ENCODE peak calls at places on chromosome 4, in eight cellular contexts. I, T, E, B, H, N, A and Z are unnamed samples. For H3K27me3, the result is how much of the 10 kb centered on the place peaks cover.

GRCh38 chr4:47597696-47598095 is 112.6 kb downstream of the ATP10D start:
- DNase-seq in I (no peak), T (no peak), E (no peak), B (no peak), H (no peak), N (no peak), A (no peak), Z (no peak)

GRCh38 chr4:5940470-5941203 is 47.8 kb upstream of the CRMP1 start:
- DNase-seq in I (no peak), T (no peak), E (peak), B (peak), H (no peak), N (no peak), A (no peak), Z (no peak)

GRCh38 chr4:112234952-112235609 is 3.5 kb downstream of the AP1AR start:
- DNase-seq in I (peak), T (peak), E (peak), B (peak), H (peak), N (peak), A (peak), Z (no peak)

GRCh38 chr4:150387983-150388382 is 194.0 kb upstream of the MAB21L2 start:
- DNase-seq in I (no peak), T (no peak), E (no peak), B (no peak), H (no peak), N (no peak), A (peak), Z (no peak)

GRCh38 chr4:17526695-17527477 is 11.9 kb downstream of the CLRN2 start:
- DNase-seq in I (no peak), T (no peak), E (no peak), B (no peak), H (no peak), N (no peak), A (no peak), Z (no peak)

GRCh38 chr4:104615926-104616325 is 121.2 kb upstream of the CXXC4 start:
- DNase-seq in I (no peak), T (no peak), E (no peak), B (no peak), H (no peak), N (no peak), A (no peak), Z (no peak)

GRCh38 chr4:119037709-119038463 is 97.7 kb upstream of the MYOZ2 start:
- DNase-seq in I (no peak), T (no peak), E (no peak), B (no peak), H (no peak), N (no peak), A (no peak), Z (no peak)

GRCh38 chr4:186942745-186943606 is 219.3 kb upstream of the FAT1 start:
- DNase-seq in I (no peak), T (peak), E (no peak), B (peak), H (no peak), N (no peak), A (no peak), Z (no peak)

GRCh38 chr4:7193040-7193958 is 961 bp downstream of the SORCS2 start:
- DNase-seq in I (no peak), T (no peak), E (no peak), B (peak), H (peak), N (no peak), A (no peak), Z (no peak)

GRCh38 chr4:15303052-15303641 is 124.7 kb upstream of the C1QTNF7 start:
- DNase-seq in I (no peak), T (no peak), E (no peak), B (no peak), H (no peak), N (peak), A (no peak), Z (no peak)

GRCh38 chr4:1992468-1993168 is 16.2 kb downstream of the NELFA start:
- DNase-seq in I (no peak), T (no peak), E (no peak), B (no peak), H (no peak), N (no peak), A (no peak), Z (no peak)

DNA sequence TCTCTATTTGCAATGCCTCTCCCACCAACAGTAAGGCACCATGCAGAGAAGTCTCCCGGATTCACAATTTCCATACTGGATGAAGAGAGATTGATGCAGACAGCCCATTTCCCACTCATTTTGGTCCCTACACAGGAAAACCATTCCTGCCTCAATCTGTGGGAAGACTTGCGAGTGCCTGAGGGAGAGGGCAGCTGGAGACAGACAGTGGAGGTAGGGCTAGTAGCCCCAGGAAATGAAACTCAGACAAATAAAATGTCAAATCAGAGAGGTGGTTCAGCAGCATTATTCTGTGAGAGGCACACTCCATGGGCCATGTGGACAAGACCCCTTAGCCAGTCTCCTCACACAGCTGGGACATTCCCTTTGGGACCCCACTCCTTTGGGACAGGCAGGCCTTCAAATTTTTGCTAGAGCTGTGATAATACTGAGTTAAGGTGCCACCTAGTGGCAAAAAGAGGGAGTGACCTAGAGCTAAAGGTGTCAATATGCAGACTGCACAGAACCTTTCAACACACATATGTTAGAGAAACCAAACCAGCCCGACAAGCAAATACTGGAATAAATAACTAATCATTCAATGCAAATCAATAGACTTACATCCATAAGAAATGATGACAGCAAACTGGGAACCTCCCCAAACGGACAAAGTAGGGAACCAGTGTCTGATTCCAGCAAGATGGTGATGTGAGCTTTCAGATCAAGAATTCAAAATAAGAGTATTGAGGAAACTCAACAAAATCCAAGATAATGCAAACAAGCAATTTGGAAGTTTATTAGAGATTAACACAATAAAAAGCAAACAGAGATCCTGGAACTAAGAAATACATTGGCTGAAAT is 1865.3 kb upstream of the AGA start:
- DNase-seq in I (no peak), T (peak), E (peak), B (no peak), H (peak), N (peak), A (peak), Z (no peak)
- TF ChIP-seq CTCF in I (no peak), T (peak), E (peak), B (peak), H (peak), N (peak), A (peak), Z (peak)

GRCh38 chr4:795726-796119 is 30.2 kb downstream of the CPLX1 start:
- DNase-seq in I (no peak), T (no peak), E (no peak), B (no peak), H (no peak), N (no peak), A (no peak), Z (no peak)
- H3K27me3 ChIP-seq in I (under half), T (under half), E (under half), B (under half), H (under half), N (half or more), A (half or more), Z (under half)

GRCh38 chr4:126779001-126779400 is 853.8 kb upstream of the INTU start:
- DNase-seq in I (no peak), T (no peak), E (no peak), B (no peak), H (no peak), N (no peak), A (no peak), Z (no peak)
- H3K27ac ChIP-seq in I (no peak), T (no peak), E (peak), B (no peak), H (no peak), N (no peak), A (no peak), Z (no peak)

GRCh38 chr4:100948911-100949310 is 398.4 kb downstream of the PPP3CA start:
- DNase-seq in I (no peak), T (no peak), E (no peak), B (no peak), H (no peak), N (no peak), A (no peak), Z (no peak)

GRCh38 chr4:100952590-100952989 is 394.7 kb downstream of the PPP3CA start:
- DNase-seq in I (no peak), T (no peak), E (no peak), B (no peak), H (no peak), N (no peak), A (no peak), Z (no peak)

GRCh38 chr4:100949350-100949935 is 397.9 kb downstream of the PPP3CA start:
- DNase-seq in I (no peak), T (no peak), E (no peak), B (no peak), H (no peak), N (no peak), A (no peak), Z (no peak)

GRCh38 chr4:100954048-100954447 is 393.3 kb downstream of the PPP3CA start:
- DNase-seq in I (no peak), T (no peak), E (no peak), B (no peak), H (no peak), N (no peak), A (no peak), Z (no peak)
- TF ChIP-seq CTCF in I (no peak), T (no peak), E (no peak), B (no peak), H (no peak), N (no peak), A (no peak), Z (no peak)

GRCh38 chr4:22217480-22217879 is 268.9 kb upstream of the KCNIP4 start:
- DNase-seq in I (no peak), T (no peak), E (no peak), B (no peak), H (no peak), N (no peak), A (no peak), Z (no peak)
- H3K27me3 ChIP-seq in I (under half), T (under half), E (under half), B (under half), H (under half), N (under half), A (under half), Z (under half)

GRCh38 chr4:38058186-38058585 is 98.0 kb downstream of the PTTG2 start:
- DNase-seq in I (no peak), T (no peak), E (no peak), B (no peak), H (no peak), N (no peak), A (no peak), Z (no peak)
- H3K27ac ChIP-seq in I (no peak), T (no peak), E (no peak), B (peak), H (no peak), N (no peak), A (no peak), Z (no peak)